ENCODE peak calls at places on chromosomes 7 and 10, in nine cellular contexts. D is NCI-H1105; P is hypothalamus; C is cardiac muscle cell; F is brain microvascular endothelial cell; H is NCI-H2029; B is endothelial cell; T is aorta; S is activated CD4-positive, alpha-beta memory T cell treated with anti-CD3 and anti-CD28 coated beads, Interleukin-2, amount 10 ng/mL, durations not matched to agents 7 days and 5 days. W is an unnamed sample.

GRCh38 chr10:32059472-32059871 is 3.2 kb upstream of the KIF5B start:
- DNase-seq in D (no peak), H (no peak), C (no peak), B (no peak), F (no peak), S (no peak), P (no peak), T (no peak), W (no peak)

GRCh38 chr10:110864662-110865140 is 7.0 kb upstream of the PDCD4 start:
- DNase-seq in T (no peak), P (no peak), F (no peak), D (no peak), C (no peak), H (no peak), B (no peak), S (peak), W (peak)

GRCh38 chr10:78181381-78182055 is 147.9 kb downstream of the RPS24 start:
- DNase-seq in D (no peak), T (no peak), H (no peak), P (no peak), C (no peak), B (no peak), S (no peak), F (no peak), W (no peak)

GRCh38 chr7:67440321-67440720 is 443.7 kb downstream of the TYW1 start:
- DNase-seq in C (no peak), B (no peak), D (no peak), S (no peak), H (no peak), F (no peak), P (no peak), T (no peak), W (no peak)

GRCh38 chr7:3153118-3153517 is 109.5 kb upstream of the CARD11 start:
- DNase-seq in F (no peak), C (no peak), H (no peak), P (no peak), T (no peak), S (no peak), D (no peak), B (no peak), W (no peak)

GRCh38 chr10:95864906-95865813 is 42.6 kb upstream of the CC2D2B start:
- DNase-seq in B (peak), H (no peak), F (peak), S (peak), T (no peak), C (peak), P (peak), D (no peak), W (peak)

GRCh38 chr10:97016728-97017473 is 168.9 kb downstream of the SLIT1 start:
- DNase-seq in F (no peak), T (no peak), C (no peak), P (no peak), B (no peak), D (no peak), H (no peak), S (peak), W (no peak)

GRCh38 chr10:26621243-26621888 is 76.1 kb upstream of the PDSS1 start:
- DNase-seq in D (no peak), B (no peak), F (no peak), T (no peak), S (no peak), H (no peak), P (no peak), C (no peak), W (no peak)

GRCh38 chr7:39313376-39313775 is 252.8 kb upstream of the YAE1 start:
- DNase-seq in T (no peak), B (no peak), P (no peak), S (no peak), D (no peak), C (no peak), F (no peak), H (no peak), W (no peak)

GRCh38 chr10:74995806-74996205 is 115.7 kb upstream of the SAMD8 start:
- DNase-seq in C (no peak), F (no peak), D (no peak), H (no peak), S (no peak), P (no peak), T (no peak), B (no peak), W (no peak)

GRCh38 chr10:129174167-129175014 is 292.6 kb upstream of the MGMT start:
- DNase-seq in P (no peak), F (no peak), S (no peak), H (no peak), C (no peak), D (no peak), T (no peak), B (no peak), W (no peak)

GRCh38 chr7:8295638-8296361 is 33.8 kb upstream of the ICA1 start:
- DNase-seq in F (peak), P (peak), C (peak), S (peak), D (peak), H (peak), B (peak), T (no peak), W (peak)

GRCh38 chr7:26584964-26585650 is 279.3 kb downstream of the SKAP2 start:
- DNase-seq in P (no peak), B (no peak), D (no peak), H (no peak), F (no peak), C (no peak), S (no peak), T (no peak), W (no peak)

GRCh38 chr10:88113232-88113631 is 249.8 kb downstream of the PTEN start:
- DNase-seq in C (peak), P (no peak), S (no peak), H (no peak), D (no peak), B (no peak), T (peak), F (no peak), W (no peak)

GRCh38 chr7:99312316-99313203 is 13.1 kb upstream of the ARPC1A start:
- DNase-seq in S (peak), C (peak), D (peak), H (peak), T (peak), F (peak), P (peak), B (peak), W (peak)

GRCh38 chr10:3131098-3131497 is 41.5 kb downstream of the PITRM1 start:
- DNase-seq in D (no peak), S (no peak), F (no peak), T (no peak), P (no peak), H (peak), B (no peak), C (peak), W (no peak)

GRCh38 chr10:119477444-119477843 is 65.1 kb downstream of the RGS10 start:
- DNase-seq in H (no peak), D (no peak), C (no peak), B (no peak), P (no peak), S (no peak), T (no peak), F (no peak), W (no peak)

GRCh38 chr10:98217793-98218192 is 50.2 kb downstream of the LOXL4 start:
- DNase-seq in H (no peak), P (no peak), D (no peak), F (no peak), B (no peak), T (no peak), S (no peak), C (no peak), W (no peak)

GRCh38 chr10:102434251-102434913 is 2.0 kb upstream of the CUEDC2 start:
- DNase-seq in B (no peak), P (no peak), T (no peak), F (no peak), S (no peak), D (no peak), C (peak), H (no peak), W (no peak)

GRCh38 chr10:110512461-110513187 is 14.9 kb downstream of the DUSP5 start:
- DNase-seq in P (no peak), H (no peak), F (peak), T (no peak), S (no peak), D (no peak), C (peak), B (no peak), W (no peak)

GRCh38 chr10:62961951-62962523 is 145.9 kb upstream of the EGR2 start:
- DNase-seq in C (peak), T (no peak), H (no peak), D (no peak), S (no peak), P (no peak), B (no peak), F (peak), W (no peak)

GRCh38 chr10:127267442-127267841 is 71.1 kb upstream of the INSYN2A start:
- DNase-seq in C (no peak), T (no peak), H (no peak), S (no peak), P (no peak), D (no peak), F (no peak), B (no peak), W (no peak)

GRCh38 chr7:100803398-100804161 is 23.7 kb downstream of the EPHB4 start:
- DNase-seq in C (peak), B (peak), S (peak), F (peak), P (peak), D (no peak), T (peak), H (peak), W (peak)

GRCh38 chr7:82534687-82535086 is 91.1 kb upstream of the CACNA2D1 start:
- DNase-seq in F (peak), B (no peak), P (no peak), T (no peak), H (no peak), D (no peak), C (peak), S (no peak), W (no peak)

GRCh38 chr7:28988818-28989595 is 30.9 kb upstream of the TRIL start:
- DNase-seq in C (peak), B (no peak), S (no peak), P (no peak), D (no peak), T (peak), F (peak), H (no peak), W (no peak)

GRCh38 chr10:76202777-76203176 is 771.4 kb downstream of the LRMDA start:
- DNase-seq in T (no peak), H (no peak), P (no peak), D (no peak), F (peak), B (no peak), C (peak), S (no peak), W (no peak)

GRCh38 chr10:54983255-54983654 is 182.2 kb upstream of the PCDH15 start:
- DNase-seq in T (no peak), D (no peak), S (no peak), B (no peak), F (no peak), P (no peak), C (no peak), H (no peak), W (no peak)

GRCh38 chr10:88019753-88020152 is 156.3 kb downstream of the PTEN start:
- DNase-seq in S (no peak), C (no peak), T (no peak), D (no peak), P (no peak), H (no peak), F (no peak), B (no peak), W (no peak)

GRCh38 chr10:64036306-64036930 is 515.2 kb downstream of the REEP3 start:
- DNase-seq in S (no peak), C (peak), P (no peak), F (no peak), D (no peak), T (no peak), H (no peak), B (no peak), W (peak)